ENCODE peak calls at places on chromosome 3, in eight cellular contexts. S is upper lobe of left lung, Y is BE2C, D is AG09319, L is foreskin fibroblast, O is psoas muscle, Z is uterus, C is mammary epithelial cell. T is an unnamed sample.

GRCh38 chr3:163916596-163917560 is 1161.4 kb downstream of the SI start:
- DNase-seq in D (no peak), L (no peak), C (no peak), S (no peak), O (no peak), Y (peak), Z (no peak), T (no peak)

GRCh38 chr3:195075199-195075940 is 195.6 kb downstream of the XXYLT1 start:
- DNase-seq in L (peak), O (no peak), D (peak), S (no peak), Y (peak), Z (no peak), C (no peak), T (peak)

GRCh38 chr3:156976933-156977332 is 150.8 kb downstream of the LEKR1 start:
- DNase-seq in Z (no peak), O (no peak), L (no peak), Y (no peak), D (no peak), C (no peak), S (no peak), T (no peak)

GRCh38 chr3:152258448-152259302 is 10.1 kb upstream of the MBNL1 start:
- DNase-seq in S (peak), D (peak), Y (no peak), O (peak), Z (peak), L (peak), C (peak), T (no peak)

GRCh38 chr3:141456328-141456689 is 30.5 kb upstream of the RASA2 start:
- DNase-seq in Y (no peak), D (no peak), C (no peak), L (peak), Z (no peak), O (no peak), S (no peak), T (no peak)

GRCh38 chr3:59006791-59007517 is 42.9 kb downstream of the CFAP20DC start:
- DNase-seq in Y (peak), C (peak), Z (no peak), L (peak), O (peak), S (no peak), D (no peak), T (no peak)

GRCh38 chr3:162192340-162193004 is 695.9 kb downstream of the OTOL1 start:
- DNase-seq in S (no peak), L (no peak), Y (no peak), Z (no peak), O (no peak), C (no peak), D (no peak), T (no peak)

GRCh38 chr3:30661107-30661873 is 54.9 kb downstream of the TGFBR2 start:
- DNase-seq in O (no peak), L (no peak), Z (no peak), D (no peak), C (no peak), Y (no peak), S (no peak), T (no peak)

GRCh38 chr3:167684389-167684993 is 30.7 kb upstream of the WDR49 start:
- DNase-seq in C (peak), D (peak), Y (peak), S (peak), O (no peak), L (peak), Z (peak), T (no peak)

GRCh38 chr3:16171009-16171408 is 3.5 kb upstream of the GALNT15 start:
- DNase-seq in O (no peak), Z (no peak), D (no peak), S (no peak), C (no peak), Y (peak), L (no peak), T (no peak)

GRCh38 chr3:136817448-136817847 is 1.5 kb upstream of the SLC35G2 start:
- DNase-seq in D (no peak), O (no peak), S (peak), Y (no peak), Z (no peak), C (no peak), L (no peak), T (no peak)

GRCh38 chr3:138875754-138876664 is 41.3 kb upstream of the PIK3CB start:
- DNase-seq in Y (no peak), L (no peak), C (no peak), S (no peak), O (no peak), D (no peak), Z (no peak), T (no peak)

GRCh38 chr3:62632510-62633294 is 242.5 kb downstream of the CADPS start:
- DNase-seq in C (no peak), O (no peak), Y (no peak), S (no peak), Z (no peak), D (peak), L (peak), T (no peak)

GRCh38 chr3:196800742-196801141 is 61.1 kb downstream of the PAK2 start:
- DNase-seq in Y (no peak), D (no peak), L (no peak), O (no peak), Z (no peak), C (no peak), S (no peak), T (no peak)

GRCh38 chr3:157844770-157845522 is 261.3 kb downstream of the SHOX2 start:
- DNase-seq in Y (no peak), L (peak), O (no peak), S (no peak), Z (no peak), C (no peak), D (no peak), T (no peak)

GRCh38 chr3:51391566-51392300 is 648 bp downstream of the RBM15B start:
- DNase-seq in Z (no peak), S (peak), D (no peak), Y (peak), L (no peak), C (peak), O (peak), T (no peak)

GRCh38 chr3:94515983-94516382 is 453.1 kb downstream of the NSUN3 start:
- DNase-seq in C (no peak), L (no peak), Y (no peak), S (no peak), O (no peak), Z (no peak), D (no peak), T (no peak)

GRCh38 chr3:1805331-1805730 is 293.3 kb upstream of the CNTN4 start:
- DNase-seq in Z (no peak), L (no peak), C (peak), S (no peak), O (no peak), Y (no peak), D (no peak), T (no peak)

GRCh38 chr3:10303105-10303504 is 10.4 kb upstream of the GHRL start:
- DNase-seq in O (no peak), S (no peak), Y (no peak), C (no peak), L (no peak), Z (no peak), D (no peak), T (no peak)

GRCh38 chr3:10300087-10300486 is 7.3 kb upstream of the GHRL start:
- DNase-seq in C (no peak), O (no peak), D (no peak), L (no peak), S (no peak), Z (no peak), Y (no peak), T (no peak)

GRCh38 chr3:10299679-10300078 is 6.9 kb upstream of the GHRL start:
- DNase-seq in S (no peak), O (no peak), D (no peak), L (peak), Y (no peak), Z (no peak), C (no peak), T (no peak)

GRCh38 chr3:10303785-10304184 is 11.0 kb upstream of the GHRL start:
- DNase-seq in Z (no peak), Y (no peak), D (no peak), O (no peak), L (no peak), C (no peak), S (no peak), T (no peak)

GRCh38 chr3:10299175-10299574 is 6.4 kb upstream of the GHRL start:
- DNase-seq in D (no peak), Z (no peak), O (no peak), L (no peak), Y (no peak), C (no peak), S (no peak), T (no peak)
- TF ChIP-seq CTCF in D (peak), Z (no peak), O (no peak), L (no peak), Y (no peak), C (no peak), S (no peak), T (no peak)

DNA sequence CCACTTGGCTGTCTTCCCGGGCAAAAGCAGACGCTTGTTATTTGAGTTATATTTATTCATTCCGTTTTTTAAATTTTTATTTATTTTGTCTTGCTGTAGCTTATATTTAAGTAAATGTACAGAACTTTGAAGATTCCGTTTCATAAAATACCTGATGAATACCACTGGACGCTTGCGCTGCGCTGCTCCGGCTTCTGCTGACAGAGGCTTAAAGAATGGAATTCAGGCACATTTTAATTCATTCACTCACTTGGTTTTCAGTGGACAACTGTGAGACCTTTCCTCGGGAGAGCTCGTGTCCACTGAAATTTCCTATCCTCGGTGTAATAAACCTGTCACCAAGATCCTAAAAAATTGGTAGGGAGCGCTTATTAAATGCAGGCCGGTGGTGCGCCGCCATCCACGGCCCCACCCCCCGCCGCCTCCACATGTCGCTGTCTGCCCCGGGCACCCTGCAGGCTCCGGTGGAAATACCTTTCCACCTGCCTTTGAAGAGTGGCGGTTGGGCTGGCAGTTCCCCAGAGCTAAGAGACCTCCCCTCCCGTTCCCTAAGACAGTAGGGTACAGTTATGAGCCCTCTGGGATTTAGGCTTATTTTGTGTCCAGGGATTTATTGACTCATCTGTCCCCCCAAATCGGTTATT is 62.5 kb upstream of the UBE2E1 start:
- DNase-seq in D (no peak), S (peak), Z (no peak), Y (no peak), C (no peak), O (no peak), L (no peak), T (no peak)
- TF ChIP-seq CTCF in D (no peak), S (no peak), Z (no peak), Y (no peak), C (no peak), O (no peak), L (no peak), T (no peak)

DNA sequence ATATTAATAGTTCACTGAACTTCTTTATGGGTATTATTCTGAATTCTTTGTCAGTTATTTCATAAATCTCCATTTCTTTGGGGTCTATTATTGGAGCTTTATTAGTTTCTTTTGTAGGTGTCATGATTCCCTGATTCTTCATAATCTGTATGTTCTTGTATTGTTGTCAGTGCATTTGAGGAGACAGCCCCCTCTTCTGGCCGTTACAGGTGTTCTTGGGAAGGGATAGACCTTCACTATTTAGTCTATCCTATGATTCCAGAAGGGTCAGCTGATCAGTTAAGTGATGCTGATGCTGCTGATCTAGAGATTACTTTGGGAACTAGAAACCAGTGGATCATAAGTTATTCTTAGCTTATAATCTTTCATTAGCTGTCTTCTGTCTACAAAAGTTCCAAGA is 34.9 kb downstream of the TMEM39A start:
- DNase-seq in Y (peak), C (no peak), L (no peak), Z (no peak), D (no peak), S (no peak), O (no peak), T (no peak)
- TF ChIP-seq CTCF in Y (peak), C (no peak), L (no peak), Z (no peak), D (no peak), S (no peak), O (no peak), T (no peak)

GRCh38 chr3:134640378-134640777 is 10.4 kb downstream of the KY start:
- DNase-seq in D (no peak), L (no peak), Z (no peak), O (no peak), C (no peak), Y (no peak), S (no peak), T (no peak)

GRCh38 chr3:134643150-134643675 is 7.6 kb downstream of the KY start:
- DNase-seq in Y (no peak), Z (no peak), L (no peak), S (no peak), D (no peak), C (no peak), O (no peak), T (peak)

GRCh38 chr3:134642445-134643149 is 8.2 kb downstream of the KY start:
- DNase-seq in S (no peak), Z (no peak), C (no peak), Y (no peak), L (no peak), D (no peak), O (no peak), T (no peak)

GRCh38 chr3:134641671-134642300 is 9.0 kb downstream of the KY start:
- DNase-seq in Y (no peak), L (no peak), S (no peak), Z (no peak), C (no peak), O (no peak), D (no peak), T (peak)

GRCh38 chr3:134640872-134641470 is 9.9 kb downstream of the KY start:
- DNase-seq in C (no peak), O (no peak), S (no peak), D (no peak), L (peak), Y (peak), Z (no peak), T (no peak)
- TF ChIP-seq CTCF in C (peak), O (peak), S (no peak), D (peak), L (peak), Y (peak), Z (no peak), T (peak)